ENCODE peak calls at places on chromosomes 3 and 15, in seven cellular contexts. R is aorta, S is left ventricle myocardium inferior, C is IMR-90, F is fibroblast of lung, E is cardiac muscle cell, H is endothelial cell of umbilical vein. J is an unnamed sample. For H3K4me1 and H3K27me3, the result is how much of the 10 kb centered on the place peaks cover.

GRCh38 chr3:9255976-9256375 is 6.5 kb upstream of the SRGAP3 start:
- DNase-seq in S (no peak), E (no peak), C (no peak), F (no peak), H (no peak), R (no peak), J (no peak)

GRCh38 chr15:49300856-49301255 is 122.2 kb upstream of the FGF7 start:
- DNase-seq in R (no peak), S (no peak), C (no peak), H (no peak), F (no peak), E (no peak), J (no peak)

GRCh38 chr3:127152676-127153505 is 40.0 kb upstream of the PRR23E start:
- DNase-seq in E (no peak), S (no peak), R (no peak), C (no peak), F (no peak), H (no peak), J (no peak)

GRCh38 chr3:78496458-78496857 is 1271.3 kb downstream of the ROBO1 start:
- DNase-seq in R (no peak), C (no peak), S (no peak), F (no peak), H (no peak), E (no peak), J (no peak)

GRCh38 chr3:64459711-64460110 is 228.1 kb downstream of the ADAMTS9 start:
- DNase-seq in C (peak), H (no peak), F (peak), E (peak), R (no peak), S (no peak), J (no peak)

GRCh38 chr3:100463002-100463401 is 29.4 kb upstream of the TMEM45A start:
- DNase-seq in H (peak), R (no peak), C (peak), E (peak), F (peak), S (no peak), J (no peak)

GRCh38 chr3:134350861-134351311 is 23.4 kb downstream of the AMOTL2 start:
- DNase-seq in R (peak), S (no peak), F (no peak), H (no peak), C (no peak), E (no peak), J (no peak)

GRCh38 chr15:60829416-60829815 is 350.5 kb upstream of the ICE2 start:
- DNase-seq in R (no peak), C (no peak), F (no peak), E (no peak), H (no peak), S (no peak), J (no peak)

GRCh38 chr3:40586866-40587265 is 62.1 kb downstream of the ZNF621 start:
- DNase-seq in C (no peak), S (no peak), R (no peak), H (no peak), E (no peak), F (no peak), J (no peak)

GRCh38 chr3:51777985-51778384 is 1.1 kb downstream of the IQCF6 start:
- DNase-seq in S (peak), H (no peak), E (no peak), R (no peak), F (no peak), C (no peak), J (peak)

GRCh38 chr3:14352002-14352627 is 50.3 kb upstream of the SLC6A6 start:
- DNase-seq in C (peak), R (no peak), H (no peak), E (no peak), F (peak), S (no peak), J (no peak)

GRCh38 chr15:77634266-77634962 is 1.7 kb upstream of the LINGO1 start:
- DNase-seq in H (peak), S (peak), C (peak), E (peak), F (peak), R (peak), J (peak)

GRCh38 chr3:195815169-195815771 is 3.5 kb upstream of the MUC4 start:
- DNase-seq in H (no peak), S (no peak), R (peak), E (no peak), C (peak), F (no peak), J (no peak)

GRCh38 chr3:9808345-9809037 is 1.6 kb upstream of the TTLL3 start:
- DNase-seq in H (peak), R (no peak), E (peak), C (peak), S (no peak), F (peak), J (no peak)

DNA sequence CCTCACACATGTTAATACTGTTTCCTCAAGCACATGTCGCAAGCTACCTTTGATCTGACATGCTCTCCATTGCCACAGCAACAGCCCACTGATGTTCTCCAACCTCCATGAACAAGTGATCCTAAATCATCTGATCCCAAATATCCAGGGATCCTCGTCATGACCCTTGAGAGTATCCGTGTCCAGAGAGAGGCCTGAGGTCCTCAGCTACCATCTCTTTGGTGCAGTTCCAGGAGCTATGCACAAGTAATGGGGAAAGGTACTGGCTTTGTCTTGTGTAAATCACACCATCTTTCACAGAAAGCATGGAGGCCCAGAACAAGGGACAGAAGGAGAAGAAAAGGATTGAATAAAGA is 2.4 kb downstream of the GCSAM start:
- DNase-seq in F (no peak), E (no peak), C (no peak), R (no peak), H (no peak), S (no peak), J (no peak)
- H3K4me1 ChIP-seq in F (under half), E (half or more), C (under half), R (under half), H (under half), S (under half), J (under half)

DNA sequence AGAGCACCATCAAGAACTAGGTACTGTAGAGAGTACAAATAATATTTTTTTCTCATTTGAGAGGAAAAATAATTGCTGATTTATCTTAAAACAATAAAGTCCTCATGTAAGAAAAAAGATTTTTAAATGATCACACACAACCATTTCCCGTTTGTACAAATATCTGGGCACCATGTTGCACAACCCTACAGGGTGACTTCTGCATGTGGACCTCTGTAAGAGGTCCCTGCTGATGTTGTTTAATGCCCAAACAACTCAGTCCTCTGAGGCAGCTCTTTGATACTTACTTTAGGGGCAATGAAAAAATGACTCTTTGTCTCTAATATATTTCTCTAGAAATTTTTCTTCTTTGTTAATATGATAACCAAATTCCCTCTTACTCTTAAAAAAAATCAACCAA is 168.1 kb upstream of the SATB1 start:
- DNase-seq in F (no peak), C (no peak), H (no peak), S (no peak), E (no peak), R (no peak), J (no peak)
- H3K27me3 ChIP-seq in F (under half), C (under half), H (under half), S (under half), E (under half), R (under half), J (under half)

GRCh38 chr3:122186372-122186771 is 2.9 kb downstream of the CASR start:
- DNase-seq in H (no peak), E (no peak), F (no peak), C (no peak), R (no peak), S (no peak), J (no peak)

GRCh38 chr3:122188758-122189157 is 5.3 kb downstream of the CASR start:
- DNase-seq in R (no peak), S (no peak), H (no peak), F (no peak), E (no peak), C (no peak), J (no peak)

GRCh38 chr3:122190525-122190924 is 7.1 kb downstream of the CASR start:
- DNase-seq in H (no peak), C (no peak), E (no peak), F (no peak), S (no peak), R (no peak), J (no peak)

GRCh38 chr3:122184591-122184929 is 1.1 kb downstream of the CASR start:
- DNase-seq in H (no peak), C (no peak), F (no peak), R (no peak), E (no peak), S (no peak), J (no peak)

GRCh38 chr3:122189357-122189756 is 5.9 kb downstream of the CASR start:
- DNase-seq in C (no peak), S (no peak), R (no peak), E (no peak), F (no peak), H (no peak), J (no peak)
- H3K27ac ChIP-seq in C (no peak), S (no peak), R (no peak), E (no peak), F (no peak), H (no peak), J (no peak)

DNA sequence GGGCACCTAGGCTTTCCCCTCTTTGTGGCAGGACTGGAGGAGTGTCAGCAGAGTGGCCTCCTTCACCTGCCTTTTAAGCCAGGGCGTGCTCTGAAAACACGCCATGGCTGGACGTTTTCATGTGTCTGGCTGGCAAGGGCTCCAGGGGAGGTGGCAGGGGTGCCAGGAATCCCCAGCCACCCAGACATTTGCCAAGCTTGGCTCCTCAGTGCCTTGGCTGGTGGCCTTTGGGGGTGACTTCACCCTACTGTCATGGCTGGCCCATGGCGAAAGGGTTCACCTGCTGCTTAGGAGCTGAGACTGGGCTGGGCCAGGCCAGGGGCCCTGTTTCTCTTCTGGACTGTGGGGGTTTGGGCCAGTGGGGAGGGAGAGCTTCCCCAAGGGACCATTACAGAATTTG is 17.6 kb downstream of the KLF13 start:
- DNase-seq in C (no peak), F (no peak), R (no peak), H (no peak), E (no peak), S (peak), J (no peak)
- H3K4me1 ChIP-seq in C (under half), F (under half), R (under half), H (under half), E (under half), S (half or more), J (half or more)

GRCh38 chr15:92394327-92395175 is 870 bp downstream of the ST8SIA2 start:
- DNase-seq in H (no peak), E (no peak), C (no peak), F (no peak), R (no peak), S (no peak), J (no peak)
- H3K27me3 ChIP-seq in H (under half), E (under half), C (under half), F (under half), R (under half), S (half or more), J (under half)